ENCODE peak calls at places on chromosomes 7 and 10, in six cellular contexts. Q is left colon, W is substantia nigra, L is hepatocyte, I is ELR, U is activated T-cell treated with anti-CD3 and anti-CD28 coated beads for 1 hour. K is an unnamed sample.

GRCh38 chr10:103042129-103042528 is 124.0 kb downstream of the CNNM2 start:
- DNase-seq in I (no peak), W (no peak), Q (no peak), U (no peak), L (no peak), K (no peak)

GRCh38 chr10:3676564-3676963 is 108.4 kb downstream of the KLF6 start:
- DNase-seq in Q (no peak), I (no peak), L (no peak), U (no peak), W (no peak), K (no peak)

GRCh38 chr10:79021948-79022499 is 46.7 kb upstream of the ZMIZ1 start:
- DNase-seq in L (peak), Q (no peak), U (no peak), W (no peak), I (no peak), K (no peak)

GRCh38 chr10:24513155-24513554 is 210.5 kb downstream of the ARHGAP21 start:
- DNase-seq in W (peak), Q (peak), I (peak), U (no peak), L (peak), K (no peak)

GRCh38 chr7:2034291-2035201 is 198.2 kb downstream of the MAD1L1 start:
- DNase-seq in L (no peak), I (no peak), Q (no peak), W (no peak), U (no peak), K (no peak)

GRCh38 chr10:103055105-103055504 is 137.0 kb downstream of the CNNM2 start:
- DNase-seq in L (no peak), I (no peak), W (no peak), Q (no peak), U (no peak), K (no peak)

GRCh38 chr10:132859084-132859855 is 73.3 kb upstream of the NKX6-2 start:
- DNase-seq in Q (no peak), L (no peak), U (no peak), W (no peak), I (no peak), K (no peak)

GRCh38 chr7:81297317-81297716 is 378.5 kb upstream of the SEMA3C start:
- DNase-seq in L (no peak), U (no peak), W (no peak), Q (no peak), I (no peak), K (no peak)

GRCh38 chr7:43201912-43202311 is 89.5 kb downstream of the HECW1 start:
- DNase-seq in Q (no peak), W (no peak), L (no peak), U (no peak), I (peak), K (no peak)

GRCh38 chr10:84375011-84375410 is 46.6 kb downstream of the CCSER2 start:
- DNase-seq in Q (no peak), U (no peak), L (peak), I (peak), W (no peak), K (peak)

GRCh38 chr10:86671985-86672710 is 3.8 kb downstream of the LDB3 start:
- DNase-seq in I (no peak), L (peak), U (no peak), W (no peak), Q (no peak), K (no peak)

GRCh38 chr7:48041665-48041995 is 6.3 kb downstream of the C7orf57 start:
- DNase-seq in U (no peak), Q (no peak), W (no peak), L (no peak), I (peak), K (no peak)